ENCODE peak calls at places on chromosomes 13 and 19, in seven cellular contexts. F is fibroblast of pulmonary artery, S is foreskin fibroblast, C is EL, B is psoas muscle, Z is NCI-H2029, A is AG04450. J is an unnamed sample.

GRCh38 chr13:78061806-78062205 is 143.2 kb upstream of the EDNRB start:
- DNase-seq in A (no peak), C (no peak), F (no peak), Z (no peak), B (no peak), S (no peak), J (no peak)

GRCh38 chr13:33590936-33591335 is 227.0 kb upstream of the RFC3 start:
- DNase-seq in S (no peak), B (no peak), F (no peak), A (no peak), C (no peak), Z (no peak), J (no peak)

GRCh38 chr19:38769635-38770211 is 3.6 kb downstream of the LGALS7 start:
- DNase-seq in C (peak), A (peak), Z (no peak), B (peak), F (peak), S (peak), J (peak)

GRCh38 chr19:10784257-10784656 is 51.8 kb downstream of the TMED1 start:
- DNase-seq in C (no peak), F (no peak), B (no peak), S (no peak), Z (no peak), A (no peak), J (no peak)

GRCh38 chr13:99961634-99962033 is 9.9 kb downstream of the ZIC5 start:
- DNase-seq in A (no peak), C (no peak), F (no peak), Z (no peak), B (no peak), S (no peak), J (no peak)

GRCh38 chr13:33487575-33488243 is 202.2 kb upstream of the STARD13 start:
- DNase-seq in B (no peak), Z (no peak), F (peak), S (no peak), C (peak), A (no peak), J (no peak)

GRCh38 chr19:47699360-47699917 is 13.8 kb upstream of the EHD2 start:
- DNase-seq in A (no peak), B (peak), F (peak), C (peak), Z (peak), S (no peak), J (peak)

GRCh38 chr13:41766439-41766838 is 194.5 kb downstream of the VWA8 start:
- DNase-seq in S (no peak), F (no peak), B (no peak), A (no peak), C (no peak), Z (no peak), J (no peak)

GRCh38 chr19:33389574-33390119 is 16.1 kb downstream of the CEBPG start:
- DNase-seq in A (no peak), S (no peak), C (no peak), Z (no peak), B (no peak), F (no peak), J (peak)

GRCh38 chr19:14366529-14366928 is 14.7 kb upstream of the ADGRE5 start:
- DNase-seq in S (peak), C (peak), F (peak), A (no peak), Z (peak), B (peak), J (peak)

GRCh38 chr13:99657848-99658265 is 156.6 kb downstream of the TM9SF2 start:
- DNase-seq in C (no peak), F (peak), A (no peak), S (peak), B (peak), Z (no peak), J (peak)

GRCh38 chr19:30662211-30662861 is 290.2 kb downstream of the ZNF536 start:
- DNase-seq in S (peak), B (no peak), F (no peak), A (no peak), C (no peak), Z (no peak), J (no peak)

GRCh38 chr19:2474232-2475017 is 1.5 kb upstream of the GADD45B start:
- DNase-seq in S (peak), Z (peak), B (peak), C (peak), F (peak), A (no peak), J (peak)

GRCh38 chr13:59424661-59425060 is 739.1 kb downstream of the DIAPH3 start:
- DNase-seq in Z (no peak), A (no peak), C (peak), B (no peak), F (peak), S (no peak), J (no peak)

GRCh38 chr19:29683009-29683408 is 17.7 kb downstream of the PLEKHF1 start:
- DNase-seq in F (peak), C (no peak), Z (no peak), S (no peak), A (no peak), B (no peak), J (no peak)

GRCh38 chr19:51810228-51810627 is 15.3 kb downstream of the FPR3 start:
- DNase-seq in A (no peak), S (no peak), Z (no peak), C (peak), B (no peak), F (peak), J (no peak)

GRCh38 chr13:36945078-36945477 is 25.0 kb upstream of the SMAD9 start:
- DNase-seq in S (no peak), F (no peak), A (no peak), B (no peak), C (no peak), Z (no peak), J (no peak)

GRCh38 chr19:42249149-42249750 is 5.7 kb downstream of the ERF start:
- DNase-seq in Z (no peak), C (no peak), A (no peak), B (no peak), S (no peak), F (no peak), J (no peak)

GRCh38 chr13:85729296-85729695 is 69.9 kb downstream of the SLITRK6 start:
- DNase-seq in B (no peak), C (peak), F (peak), S (peak), Z (no peak), A (peak), J (no peak)

GRCh38 chr13:113579686-113580085 is 4.9 kb upstream of the TFDP1 start:
- DNase-seq in B (no peak), F (no peak), S (no peak), Z (no peak), C (no peak), A (no peak), J (no peak)

GRCh38 chr19:41384351-41384750 is 8.0 kb downstream of the TMEM91 start:
- DNase-seq in C (no peak), B (no peak), A (no peak), S (no peak), Z (no peak), F (no peak), J (no peak)

GRCh38 chr19:10001899-10002298 is 8.4 kb downstream of the COL5A3 start:
- DNase-seq in C (peak), F (peak), S (no peak), Z (no peak), A (no peak), B (peak), J (peak)

GRCh38 chr19:51903192-51903591 is 1.6 kb downstream of the ZNF649 start:
- DNase-seq in S (no peak), B (no peak), C (no peak), Z (no peak), F (no peak), A (no peak), J (no peak)

GRCh38 chr13:26557393-26558073 is at the start of gene WASF3:
- DNase-seq in B (peak), C (peak), S (peak), A (peak), F (peak), Z (peak), J (peak)

J was measured in left colon.